ENCODE peak calls at places on chromosomes 13 and 19, in four cellular contexts. S is K562, K is HL-60, W is GM12878. B is an unnamed sample.
A peak's percentile ranks its signal among the peaks of the same experiment; 100 is the strongest.

GRCh38 chr13:108020027-108020426 is 195.3 kb downstream of the LIG4 start:
- DNase-seq in W (no peak), K (no peak), S (no peak), B (no peak)

GRCh38 chr19:46614114-46614701 is 10.7 kb downstream of the PTGIR start:
- DNase-seq in K (no peak), S (peak; percentile 88), W (no peak), B (peak; percentile 71)

GRCh38 chr13:51453959-51454703 is 1.3 kb upstream of the INTS6 start:
- DNase-seq in W (no peak), K (no peak), S (peak; percentile 10), B (no peak)

GRCh38 chr19:3507371-3508120 is 1.4 kb downstream of the FZR1 start:
- DNase-seq in W (no peak), K (no peak), S (peak; percentile 57), B (no peak)

GRCh38 chr19:39483141-39483540 is 2.5 kb downstream of the TIMM50 start:
- DNase-seq in W (no peak), S (no peak), K (no peak), B (no peak)

GRCh38 chr13:100356889-100357288 is 231.7 kb downstream of the GGACT start:
- DNase-seq in S (no peak), K (peak; percentile 12), W (no peak), B (no peak)

GRCh38 chr13:22076658-22077057 is 405.8 kb downstream of the FGF9 start:
- DNase-seq in S (no peak), K (no peak), W (no peak), B (no peak)

GRCh38 chr19:1468274-1469199 is 10.5 kb downstream of the C19orf25 start:
- DNase-seq in W (no peak), S (no peak), K (no peak), B (no peak)

GRCh38 chr19:48029431-48029830 is 14.4 kb downstream of the CABP5 start:
- DNase-seq in K (no peak), S (no peak), W (no peak), B (no peak)

GRCh38 chr13:23447927-23448326 is 14.4 kb upstream of the SACS start:
- DNase-seq in S (no peak), K (no peak), W (no peak), B (no peak)

GRCh38 chr13:93244141-93244917 is 17.7 kb downstream of the GPC6 start:
- DNase-seq in K (no peak), W (no peak), S (no peak), B (no peak)

GRCh38 chr13:94595006-94595942 is 678 bp downstream of the TGDS start:
- DNase-seq in W (no peak), S (peak; percentile 14), K (no peak), B (no peak)

GRCh38 chr13:36608474-36608873 is 65.3 kb upstream of the SERTM1 start:
- DNase-seq in S (no peak), W (no peak), K (no peak), B (no peak)

GRCh38 chr13:98809345-98809777 is 56.9 kb upstream of the SLC15A1 start:
- DNase-seq in W (no peak), S (no peak), K (no peak), B (no peak)

GRCh38 chr13:98813993-98814392 is 61.5 kb upstream of the SLC15A1 start:
- DNase-seq in S (no peak), K (no peak), W (no peak), B (no peak)

GRCh38 chr13:98807774-98808173 is 55.3 kb upstream of the SLC15A1 start:
- DNase-seq in K (no peak), W (no peak), S (no peak), B (no peak)

GRCh38 chr13:98816406-98816805 is 63.9 kb upstream of the SLC15A1 start:
- DNase-seq in K (no peak), S (no peak), W (no peak), B (no peak)

DNA sequence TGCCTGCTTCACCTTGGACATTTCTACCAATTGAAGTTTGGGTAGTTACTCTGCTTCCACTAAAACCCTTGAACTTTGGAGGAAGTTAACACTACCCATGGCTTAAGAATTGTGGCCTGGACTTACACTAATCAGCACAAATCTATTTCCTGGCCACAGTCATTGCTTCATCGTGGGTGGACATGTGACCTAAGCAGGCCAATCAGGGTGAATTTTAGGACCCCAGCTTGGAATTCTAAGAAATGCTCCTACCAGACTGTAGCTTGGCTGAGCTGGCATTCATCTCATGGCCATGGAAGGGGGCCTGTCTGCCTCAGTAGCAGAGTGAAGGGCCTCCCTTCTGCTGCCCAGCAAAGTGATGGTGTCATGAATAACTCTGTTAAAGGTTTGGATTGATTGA is 58.3 kb upstream of the SLC15A1 start:
- DNase-seq in K (no peak), W (no peak), S (no peak), B (no peak)
- TF ChIP-seq SPI1 in K (no peak), W (no peak), S (no peak), B (no peak)

DNA sequence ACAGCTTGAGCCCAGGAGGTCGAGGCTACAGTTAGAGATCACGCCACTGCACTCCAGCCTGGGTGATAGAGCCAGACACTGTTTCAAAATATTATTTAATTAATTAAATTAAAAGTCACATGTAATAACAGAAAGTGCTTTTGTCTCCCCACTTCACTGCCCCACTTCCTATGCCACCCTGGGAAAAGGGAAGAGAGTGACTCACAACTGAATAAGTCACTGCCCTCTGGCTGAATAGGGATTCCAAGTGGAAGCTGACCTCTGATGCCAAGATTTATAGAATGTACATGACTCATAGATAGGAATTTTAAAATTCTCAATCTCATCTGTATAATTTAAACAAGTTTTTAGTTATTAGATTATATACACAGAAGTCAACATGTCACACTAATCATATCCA is 22.2 kb upstream of the ERVV-1 start:
- DNase-seq in W (no peak), K (no peak), S (no peak), B (no peak)
- TF ChIP-seq SPI1 in W (no peak), K (no peak), S (no peak), B (no peak)

GRCh38 chr13:111994578-111994977 is 72.4 kb upstream of the SOX1 start:
- DNase-seq in W (no peak), S (no peak), K (no peak), B (no peak)

GRCh38 chr13:111993701-111994100 is 73.2 kb upstream of the SOX1 start:
- DNase-seq in K (no peak), S (no peak), W (no peak), B (no peak)

GRCh38 chr13:111992911-111993310 is 74.0 kb upstream of the SOX1 start:
- DNase-seq in W (no peak), S (no peak), K (no peak), B (no peak)

DNA sequence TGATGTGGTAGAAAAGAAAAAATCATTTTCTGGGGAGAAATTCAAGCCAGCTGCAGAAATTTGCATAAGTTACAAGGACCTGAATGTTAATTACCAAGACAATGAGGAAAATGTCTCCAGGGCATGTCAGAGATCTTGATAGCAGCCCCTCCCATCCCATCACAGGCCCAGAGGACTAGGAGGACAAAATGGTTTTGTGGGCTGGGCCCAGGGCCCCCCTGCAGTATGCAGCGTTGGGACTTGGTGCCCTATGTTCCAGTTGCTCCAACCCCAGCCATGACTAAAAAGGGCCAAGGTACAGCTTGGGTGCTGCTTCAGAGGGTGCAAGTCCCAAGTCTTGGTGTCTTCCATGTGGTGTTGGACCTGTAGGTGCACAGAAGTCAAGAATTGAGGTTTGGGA is 76.6 kb upstream of the SOX1 start:
- DNase-seq in W (no peak), K (no peak), S (no peak), B (no peak)
- TF ChIP-seq SPI1 in W (no peak), K (no peak), S (no peak), B (no peak)

DNA sequence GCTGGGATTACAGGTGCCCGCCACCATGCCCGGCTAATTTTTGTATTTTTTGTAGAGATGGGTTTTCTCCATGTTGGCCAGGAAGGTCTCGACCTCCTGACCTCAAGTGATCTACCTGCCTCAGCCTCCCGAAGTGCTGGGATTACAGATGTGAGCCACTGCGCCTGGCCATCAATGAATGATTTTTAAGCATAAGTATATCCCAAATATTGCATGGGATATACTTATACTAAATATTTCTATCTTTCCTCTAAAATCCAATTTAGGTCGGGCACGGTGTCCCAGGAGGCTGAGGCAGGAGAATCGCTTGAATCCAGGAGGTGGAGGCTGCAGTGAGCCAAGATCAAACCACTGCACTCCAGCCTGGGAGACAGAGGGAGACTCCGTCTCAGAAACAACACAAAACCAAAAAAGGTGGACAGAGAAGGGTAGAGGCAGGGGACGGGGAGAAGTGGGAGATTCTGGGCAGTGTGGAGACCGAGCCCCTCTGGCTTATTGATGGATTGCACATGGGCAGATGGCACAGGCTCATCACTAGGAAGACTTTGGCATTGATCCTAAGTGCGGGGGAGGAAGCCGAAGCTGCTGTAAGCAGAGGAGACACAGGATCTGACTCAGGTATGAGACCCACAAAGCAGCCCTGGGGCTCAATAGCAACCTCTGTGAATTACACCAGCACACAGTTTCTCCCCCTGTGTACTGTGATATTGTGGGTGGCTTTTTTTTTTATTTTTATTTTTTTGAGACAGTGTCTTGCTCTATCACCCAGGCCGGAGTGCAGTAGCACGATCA is 13.5 kb downstream of the ARRDC5 start:
- DNase-seq in S (peak; percentile 11), W (no peak), K (no peak), B (no peak)
- TF ChIP-seq SPI1 in S (no peak), W (no peak), K (no peak), B (no peak)

GRCh38 chr13:24694907-24695306 is 14.7 kb downstream of the ATP12A start:
- DNase-seq in W (no peak), K (no peak), S (no peak), B (no peak)

GRCh38 chr13:24698686-24699085 is 18.5 kb downstream of the ATP12A start:
- DNase-seq in S (no peak), W (no peak), K (no peak), B (no peak)

GRCh38 chr13:24691381-24691780 is 11.2 kb downstream of the ATP12A start:
- DNase-seq in K (no peak), S (no peak), W (no peak), B (no peak)

GRCh38 chr13:24692541-24692940 is 12.3 kb downstream of the ATP12A start:
- DNase-seq in K (no peak), S (no peak), W (no peak), B (no peak)

DNA sequence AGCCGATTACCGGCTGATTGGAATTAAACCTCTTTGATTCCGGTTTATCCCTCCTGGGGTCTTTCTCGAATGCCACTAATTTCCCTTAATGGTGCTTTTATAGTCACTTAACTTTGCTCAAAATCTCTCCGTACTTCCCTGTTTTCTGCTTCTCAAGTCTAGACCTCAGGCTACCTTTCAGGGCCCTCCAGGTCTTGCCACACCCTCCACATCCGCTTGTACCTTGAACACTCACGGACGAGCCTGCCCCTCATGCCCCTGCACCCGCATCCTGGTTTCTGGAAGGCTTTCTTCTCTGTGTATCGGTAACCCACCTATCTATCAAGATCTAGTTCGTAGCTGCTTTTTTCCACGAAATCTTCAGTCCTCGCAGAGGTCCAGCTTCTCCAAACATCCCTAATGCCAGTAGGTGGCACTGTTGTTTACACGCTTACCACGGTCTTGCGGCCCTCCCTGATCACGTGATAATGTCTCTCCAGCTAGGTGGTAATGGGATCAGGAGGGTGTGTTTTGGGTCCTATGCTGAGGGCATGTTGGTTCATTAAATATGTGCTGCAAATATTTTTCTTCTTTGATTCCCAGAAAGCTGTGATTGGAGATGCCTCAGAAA is 13.8 kb downstream of the ATP12A start:
- DNase-seq in K (peak; percentile 59), S (peak; percentile 76), W (no peak), B (peak; percentile 63)
- TF ChIP-seq SPI1 in K (no peak), S (no peak), W (no peak), B (no peak)

DNA sequence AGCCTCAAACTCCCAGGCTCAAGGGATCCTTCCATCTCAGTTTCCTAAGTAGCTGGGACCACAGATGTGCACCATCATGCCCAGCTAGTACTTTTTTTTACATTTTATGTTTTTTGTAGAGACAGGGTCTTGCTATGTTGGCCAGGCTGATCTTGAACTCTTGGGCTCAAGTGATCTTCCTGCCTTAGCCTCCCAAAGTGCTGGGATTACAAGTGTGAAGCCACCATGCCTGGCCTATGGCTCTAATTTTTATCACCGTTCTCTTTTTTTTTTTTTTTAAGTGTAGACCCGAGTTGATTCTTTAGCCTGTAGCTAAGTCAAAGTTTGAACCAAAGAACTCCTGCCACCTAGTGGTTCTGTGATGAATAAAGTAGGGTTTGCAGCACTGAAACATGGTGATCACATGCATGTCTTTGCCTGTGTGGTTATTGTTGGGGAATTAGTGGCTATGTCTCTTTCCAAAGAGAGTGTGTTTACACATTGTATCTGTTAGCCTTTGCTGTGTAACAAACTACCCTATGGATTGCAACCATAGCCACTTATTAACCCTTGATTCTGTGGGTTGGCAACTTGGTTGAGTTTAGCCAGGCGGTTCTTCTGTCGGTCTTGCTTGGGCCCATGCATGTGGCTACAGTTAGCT is 11.6 kb downstream of the NFILZ start:
- DNase-seq in K (peak; percentile 39), W (no peak), S (peak; percentile 57), B (no peak)
- TF ChIP-seq SPI1 in K (no peak), W (no peak), S (no peak), B (no peak)